ENCODE peak calls at places on chromosomes 3 and 15, in four cellular contexts. One of them, this sample, is unnamed.

GRCh38 chr3:882526-882925 is 210.3 kb upstream of the CNTN6 start:
- DNase-seq in colonic mucosa: no peak
- DNase-seq in PC-9: no peak
- DNase-seq in uterus: no peak
- DNase-seq in this sample: no peak

GRCh38 chr3:124133366-124133940 is 141.5 kb upstream of the ROPN1 start:
- DNase-seq in colonic mucosa: no peak
- DNase-seq in uterus: no peak
- DNase-seq in PC-9: no peak
- DNase-seq in this sample: no peak

GRCh38 chr15:75217012-75217411 is 15.3 kb downstream of the C15orf39 start:
- DNase-seq in PC-9: no peak
- DNase-seq in colonic mucosa: no peak
- DNase-seq in uterus: no peak
- DNase-seq in this sample: no peak

GRCh38 chr3:24160424-24160823 is 215.3 kb downstream of the NR1D2 start:
- DNase-seq in colonic mucosa: no peak
- DNase-seq in PC-9: no peak
- DNase-seq in uterus: no peak
- DNase-seq in this sample: no peak

GRCh38 chr3:100561459-100562158 is 47.8 kb upstream of the ADGRG7 start:
- DNase-seq in uterus: peak
- DNase-seq in colonic mucosa: no peak
- DNase-seq in PC-9: no peak
- DNase-seq in this sample: peak

GRCh38 chr3:45644063-45644462 is 45.1 kb upstream of the SACM1L start:
- DNase-seq in colonic mucosa: no peak
- DNase-seq in PC-9: peak
- DNase-seq in uterus: no peak
- DNase-seq in this sample: no peak

GRCh38 chr3:50738252-50738598 is 63.5 kb downstream of the DOCK3 start:
- DNase-seq in colonic mucosa: no peak
- DNase-seq in PC-9: no peak
- DNase-seq in uterus: no peak
- DNase-seq in this sample: no peak

GRCh38 chr3:17023006-17023664 is 138.4 kb downstream of the PLCL2 start:
- DNase-seq in uterus: no peak
- DNase-seq in colonic mucosa: no peak
- DNase-seq in PC-9: no peak
- DNase-seq in this sample: no peak

GRCh38 chr3:160448845-160449659 is 534 bp downstream of the TRIM59 start:
- DNase-seq in PC-9: no peak
- DNase-seq in colonic mucosa: no peak
- DNase-seq in uterus: no peak
- DNase-seq in this sample: peak

GRCh38 chr3:64815195-64815627 is 127.4 kb upstream of the ADAMTS9 start:
- DNase-seq in uterus: peak
- DNase-seq in colonic mucosa: no peak
- DNase-seq in PC-9: no peak
- DNase-seq in this sample: no peak

GRCh38 chr3:87350367-87351199 is 74.2 kb upstream of the POU1F1 start:
- DNase-seq in colonic mucosa: peak
- DNase-seq in PC-9: peak
- DNase-seq in uterus: no peak
- DNase-seq in this sample: no peak

GRCh38 chr3:38580450-38581382 is 68.8 kb downstream of the SCN5A start:
- DNase-seq in uterus: no peak
- DNase-seq in colonic mucosa: no peak
- DNase-seq in PC-9: no peak
- DNase-seq in this sample: no peak

GRCh38 chr15:74784854-74785715 is 3.2 kb downstream of the CSK start:
- DNase-seq in PC-9: no peak
- DNase-seq in uterus: no peak
- DNase-seq in colonic mucosa: no peak
- DNase-seq in this sample: no peak

GRCh38 chr3:106839576-106840280 is 537.5 kb upstream of the CCDC54 start:
- DNase-seq in PC-9: no peak
- DNase-seq in colonic mucosa: no peak
- DNase-seq in uterus: no peak
- DNase-seq in this sample: peak

GRCh38 chr3:43001094-43001553 is 22.0 kb downstream of the GASK1A start:
- DNase-seq in colonic mucosa: peak
- DNase-seq in PC-9: peak
- DNase-seq in uterus: peak
- DNase-seq in this sample: peak

GRCh38 chr15:95557226-95558046 is 773.1 kb upstream of the NR2F2 start:
- DNase-seq in colonic mucosa: no peak
- DNase-seq in PC-9: peak
- DNase-seq in uterus: peak
- DNase-seq in this sample: peak

GRCh38 chr3:12286927-12287726 is 1.7 kb upstream of the PPARG start:
- DNase-seq in uterus: peak
- DNase-seq in PC-9: no peak
- DNase-seq in colonic mucosa: peak
- DNase-seq in this sample: no peak

DNA sequence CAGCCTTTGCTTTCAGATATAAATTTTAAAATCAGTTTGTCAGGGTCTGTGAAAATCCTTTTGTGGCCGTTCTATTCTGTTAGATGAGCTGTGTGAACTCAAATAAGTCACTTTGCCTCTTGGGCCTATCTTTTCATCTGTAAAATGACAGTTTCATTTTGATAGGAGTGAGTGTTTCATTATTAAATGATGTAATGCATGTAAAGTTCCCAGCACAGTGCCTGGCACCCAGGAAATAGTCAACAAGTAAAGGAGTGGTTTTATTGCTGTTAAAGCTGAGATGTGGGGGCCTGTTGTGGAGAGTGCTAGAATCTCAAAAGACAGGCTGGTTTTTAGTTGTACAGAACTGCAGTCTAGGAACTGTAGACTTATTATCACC is 394.5 kb upstream of the CFAP20DC start:
- DNase-seq in colonic mucosa: no peak
- DNase-seq in uterus: no peak
- DNase-seq in PC-9: no peak
- DNase-seq in this sample: no peak
- H3K4me3 ChIP-seq in colonic mucosa: no peak
- H3K4me3 ChIP-seq in uterus: no peak
- H3K4me3 ChIP-seq in PC-9: no peak
- H3K4me3 ChIP-seq in this sample: no peak

DNA sequence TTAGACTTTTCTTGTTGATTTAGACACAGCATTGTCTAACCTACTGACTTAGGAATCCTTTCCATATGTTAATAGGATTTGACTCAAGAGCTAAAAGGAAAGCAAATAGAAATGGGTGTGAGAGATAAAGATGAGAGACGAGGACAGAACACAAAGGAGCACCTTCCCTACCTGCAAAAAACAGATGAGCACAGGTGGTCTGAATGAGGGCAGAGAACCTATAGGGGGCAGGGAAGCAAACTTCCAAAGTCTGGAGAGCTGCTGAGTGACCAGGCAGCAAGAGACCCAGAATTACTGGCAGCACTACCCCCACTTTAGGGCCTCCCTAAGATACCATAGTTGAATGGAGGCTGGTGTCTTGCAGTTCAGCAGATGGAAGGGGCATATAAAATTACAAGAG is 98.1 kb upstream of the CTNNB1 start:
- DNase-seq in uterus: no peak
- DNase-seq in colonic mucosa: no peak
- DNase-seq in PC-9: no peak
- DNase-seq in this sample: no peak
- TF ChIP-seq CTCF in uterus: no peak
- TF ChIP-seq CTCF in colonic mucosa: no peak
- TF ChIP-seq CTCF in PC-9: no peak
- TF ChIP-seq CTCF in this sample: no peak

GRCh38 chr3:57068437-57069089 is 8.1 kb downstream of the SPATA12 start:
- DNase-seq in PC-9: peak
- DNase-seq in uterus: peak
- DNase-seq in colonic mucosa: peak
- DNase-seq in this sample: no peak
- H3K4me3 ChIP-seq in PC-9: peak
- H3K4me3 ChIP-seq in uterus: no peak
- H3K4me3 ChIP-seq in colonic mucosa: no peak
- H3K4me3 ChIP-seq in this sample: no peak

GRCh38 chr3:177842743-177843734 is 645.8 kb upstream of the TBL1XR1 start:
- DNase-seq in colonic mucosa: no peak
- DNase-seq in PC-9: no peak
- DNase-seq in uterus: no peak
- DNase-seq in this sample: no peak
- TF ChIP-seq CTCF in colonic mucosa: no peak
- TF ChIP-seq CTCF in PC-9: no peak
- TF ChIP-seq CTCF in uterus: no peak
- TF ChIP-seq CTCF in this sample: no peak

GRCh38 chr3:179069762-179070390 is 1.7 kb downstream of the ZMAT3 start:
- DNase-seq in uterus: no peak
- DNase-seq in colonic mucosa: no peak
- DNase-seq in PC-9: no peak
- DNase-seq in this sample: no peak
- H3K4me3 ChIP-seq in uterus: no peak
- H3K4me3 ChIP-seq in colonic mucosa: no peak
- H3K4me3 ChIP-seq in PC-9: no peak
- H3K4me3 ChIP-seq in this sample: peak

This sample was measured in LNCaP clone FGC.